ENCODE peak calls at places on chromosomes 3 and 15, in ten cellular contexts. U is activated CD8-positive, alpha-beta T cell treated with anti-CD3 and anti-CD28 coated beads, Interleukin-2, amount 10 ng/mL, durations not matched to agents 7 days and 5 days; H is SIG-M5; D is activated CD4-positive, alpha-beta T cell treated with anti-CD3 and anti-CD28 coated beads, Interleukin-2, amount 50 U/mL, for 48 hours; I is activated T-helper 2 cell treated with anti-CD3 and anti-CD28 coated beads, Interferon-gamma antibody, Interleukin-2, Interleukin-4, amounts not matched to agents 10 μg/mL and 5 μg/mL and 100 μg/mL, durations not matched to agents 14 hours and 24 hours and 36 hours; Y is NCI-H1417; P is tibial artery; O is stimulated activated CD4-positive, alpha-beta T cell treated with anti-CD3 and anti-CD28 coated beads, Interleukin-15, amount 100 ng/mL, for 1 hour; Z is D341Med; J is T-helper 9 cell. T is an unnamed sample.
A peak's percentile ranks its signal among the peaks of the same experiment; 100 is the strongest.

GRCh38 chr3:11637901-11638668 is 5.6 kb downstream of the VGLL4 start:
- DNase-seq in Y (peak; percentile 32), Z (no peak), P (no peak), I (no peak), H (no peak), O (no peak), J (no peak), D (no peak), U (no peak), T (no peak)

GRCh38 chr3:120177151-120177550 is 82.9 kb upstream of the GSK3B start:
- DNase-seq in Y (peak; percentile 73), H (no peak), I (no peak), J (no peak), O (no peak), Z (no peak), P (no peak), D (no peak), U (no peak), T (no peak)

GRCh38 chr3:67765575-67765974 is 111.2 kb upstream of the SUCLG2 start:
- DNase-seq in P (no peak), U (no peak), J (no peak), D (no peak), Y (no peak), Z (no peak), O (no peak), I (no peak), H (no peak), T (no peak)

GRCh38 chr3:88058322-88058592 is 548 bp downstream of the CGGBP1 start:
- DNase-seq in O (no peak), P (no peak), I (no peak), Y (no peak), Z (no peak), H (no peak), U (no peak), D (no peak), J (no peak), T (no peak)

GRCh38 chr15:48367483-48367882 is 36.3 kb downstream of the DUT start:
- DNase-seq in J (no peak), P (no peak), H (no peak), Z (no peak), Y (no peak), D (no peak), I (no peak), O (no peak), U (no peak), T (no peak)

GRCh38 chr3:127970966-127971592 is 56.0 kb downstream of the KBTBD12 start:
- DNase-seq in Z (peak; percentile 58), J (no peak), Y (peak; percentile 61), P (peak; percentile 31), D (peak; percentile 5), U (peak; percentile 33), I (no peak), O (no peak), H (no peak), T (peak; percentile 24)

GRCh38 chr15:78004919-78005634 is 72.4 kb downstream of the TBC1D2B start:
- DNase-seq in U (no peak), O (no peak), J (no peak), Y (peak; percentile 54), H (no peak), D (no peak), I (no peak), Z (no peak), P (peak; percentile 83), T (no peak)

GRCh38 chr15:68701886-68702285 is 118.8 kb downstream of the ANP32A start:
- DNase-seq in U (no peak), Y (no peak), P (no peak), J (no peak), H (no peak), O (no peak), I (no peak), Z (no peak), D (no peak), T (no peak)

GRCh38 chr15:73599934-73600333 is 33.3 kb downstream of the NPTN start:
- DNase-seq in U (no peak), D (no peak), Z (no peak), I (no peak), P (no peak), Y (no peak), H (no peak), J (no peak), O (no peak), T (no peak)

GRCh38 chr3:156837130-156837529 is 11.0 kb downstream of the LEKR1 start:
- DNase-seq in Z (no peak), Y (no peak), O (no peak), P (no peak), D (no peak), U (no peak), I (no peak), H (no peak), J (no peak), T (no peak)

GRCh38 chr15:90213123-90213817 is 12.1 kb downstream of the SEMA4B start:
- DNase-seq in I (no peak), Y (no peak), Z (peak; percentile 84), J (no peak), O (no peak), P (no peak), D (no peak), U (no peak), H (no peak), T (no peak)

GRCh38 chr3:131561511-131561910 is 58.7 kb upstream of the MRPL3 start:
- DNase-seq in I (no peak), U (no peak), D (no peak), Z (no peak), J (no peak), O (no peak), H (no peak), P (no peak), Y (no peak), T (no peak)

GRCh38 chr15:89912145-89912673 is 543 bp downstream of the ARPIN start:
- DNase-seq in I (no peak), H (no peak), J (no peak), Z (no peak), Y (no peak), P (peak; percentile 44), D (no peak), U (no peak), O (no peak), T (no peak)

GRCh38 chr15:59691194-59691805 is 2.2 kb upstream of the BNIP2 start:
- DNase-seq in P (peak; percentile 72), U (peak; percentile 69), D (peak; percentile 29), Z (no peak), H (no peak), O (no peak), J (peak; percentile 14), I (no peak), Y (peak; percentile 33), T (peak; percentile 54)

GRCh38 chr3:178291555-178291954 is 244.7 kb upstream of the KCNMB2 start:
- DNase-seq in Y (no peak), J (no peak), D (no peak), H (no peak), U (no peak), I (no peak), P (no peak), O (no peak), Z (no peak), T (no peak)

GRCh38 chr3:30775070-30775469 is 119.4 kb downstream of the GADL1 start:
- DNase-seq in Z (no peak), J (no peak), U (no peak), D (no peak), Y (no peak), O (no peak), H (no peak), P (no peak), I (no peak), T (no peak)

GRCh38 chr3:122397136-122397645 is 13.2 kb downstream of the FAM162A start:
- DNase-seq in Z (no peak), Y (no peak), U (no peak), D (no peak), I (no peak), P (no peak), H (no peak), O (no peak), J (no peak), T (no peak)

GRCh38 chr15:94972314-94972713 is 741.0 kb downstream of the MCTP2 start:
- DNase-seq in J (no peak), P (no peak), Z (no peak), U (no peak), Y (no peak), O (no peak), H (no peak), I (no peak), D (no peak), T (no peak)

GRCh38 chr3:178203152-178203551 is 333.1 kb upstream of the KCNMB2 start:
- DNase-seq in I (no peak), U (no peak), P (peak; percentile 24), J (no peak), D (no peak), Y (no peak), O (no peak), H (no peak), Z (no peak), T (no peak)

GRCh38 chr3:132803889-132804288 is 81.7 kb upstream of the NPHP3 start:
- DNase-seq in Z (peak; percentile 38), U (no peak), O (no peak), D (no peak), J (no peak), Y (no peak), P (no peak), H (no peak), I (no peak), T (no peak)

GRCh38 chr15:59200560-59200959 is 6.1 kb upstream of the LDHAL6B start:
- DNase-seq in H (no peak), J (no peak), O (no peak), Z (no peak), I (no peak), D (no peak), P (no peak), Y (no peak), U (no peak), T (no peak)

GRCh38 chr15:70514236-70514635 is 249.1 kb downstream of the UACA start:
- DNase-seq in P (no peak), Y (no peak), Z (no peak), I (no peak), D (no peak), H (no peak), U (no peak), J (no peak), O (no peak), T (no peak)

GRCh38 chr3:121698914-121699313 is 38.2 kb upstream of the HCLS1 start:
- DNase-seq in O (no peak), P (no peak), U (no peak), Y (no peak), D (no peak), Z (no peak), I (no peak), H (no peak), J (no peak), T (no peak)

GRCh38 chr3:168191856-168192255 is 96.1 kb upstream of the GOLIM4 start:
- DNase-seq in D (no peak), O (no peak), H (no peak), I (no peak), Y (no peak), Z (no peak), J (no peak), P (no peak), U (no peak), T (no peak)

GRCh38 chr3:31704651-31705179 is 172.0 kb downstream of the STT3B start:
- DNase-seq in J (no peak), U (no peak), D (peak; percentile 11), P (peak; percentile 26), O (no peak), Y (no peak), Z (no peak), I (no peak), H (no peak), T (peak; percentile 8)

GRCh38 chr3:63625161-63625560 is 27.3 kb upstream of the SNTN start:
- DNase-seq in Z (no peak), I (no peak), O (no peak), J (no peak), H (no peak), P (no peak), D (no peak), Y (peak; percentile 37), U (no peak), T (no peak)